ENCODE peak calls at places on chromosome 7, in five cellular contexts. T is mesothelial cell of epicardium, R is astrocyte of the spinal cord, V is AG04450, C is lung. Z is an unnamed sample.

GRCh38 chr7:98949336-98950044 is 71.2 kb downstream of the TRRAP start:
- DNase-seq in T (no peak), R (no peak), V (no peak), C (no peak), Z (no peak)

GRCh38 chr7:29284586-29285450 is 90.2 kb downstream of the CHN2 start:
- DNase-seq in T (no peak), R (no peak), V (no peak), C (no peak), Z (no peak)

GRCh38 chr7:34165466-34165865 is 260.1 kb downstream of the BMPER start:
- DNase-seq in T (no peak), R (no peak), V (no peak), C (no peak), Z (no peak)

GRCh38 chr7:66696774-66697191 is 43.8 kb upstream of the RABGEF1 start:
- DNase-seq in T (no peak), R (no peak), V (no peak), C (no peak), Z (no peak)

GRCh38 chr7:28347964-28348363 is 64.4 kb upstream of the CREB5 start:
- DNase-seq in T (no peak), R (no peak), V (peak), C (no peak), Z (no peak)

GRCh38 chr7:1288390-1288995 is 55.8 kb downstream of the UNCX start:
- DNase-seq in T (no peak), R (no peak), V (no peak), C (no peak), Z (no peak)

GRCh38 chr7:82054544-82054943 is 284.7 kb upstream of the HGF start:
- DNase-seq in T (no peak), R (no peak), V (no peak), C (no peak), Z (no peak)

GRCh38 chr7:98557538-98558031 is 59.5 kb upstream of the NPTX2 start:
- DNase-seq in T (no peak), R (no peak), V (no peak), C (no peak), Z (no peak)

GRCh38 chr7:92758796-92759431 is 77.5 kb downstream of the CDK6 start:
- DNase-seq in T (no peak), R (peak), V (no peak), C (no peak), Z (no peak)

GRCh38 chr7:48074231-48074654 is 14.8 kb upstream of the UPP1 start:
- DNase-seq in T (no peak), R (no peak), V (no peak), C (no peak), Z (no peak)

GRCh38 chr7:107029061-107029763 is 15.3 kb upstream of the PRKAR2B start:
- DNase-seq in T (no peak), R (no peak), V (no peak), C (no peak), Z (no peak)

GRCh38 chr7:155741805-155742204 is 70.5 kb downstream of the SHH start:
- DNase-seq in T (no peak), R (no peak), V (no peak), C (no peak), Z (peak)

GRCh38 chr7:87359366-87359765 is 13.9 kb downstream of the CROT start:
- DNase-seq in T (no peak), R (peak), V (no peak), C (no peak), Z (no peak)

GRCh38 chr7:75928600-75928939 is 13.6 kb downstream of the POR start:
- DNase-seq in T (no peak), R (no peak), V (no peak), C (no peak), Z (peak)

GRCh38 chr7:45211066-45211465 is 53.5 kb downstream of the RAMP3 start:
- DNase-seq in T (no peak), R (no peak), V (no peak), C (no peak), Z (no peak)

GRCh38 chr7:27254625-27255024 is 12.0 kb downstream of the EVX1 start:
- DNase-seq in T (no peak), R (no peak), V (no peak), C (no peak), Z (no peak)

GRCh38 chr7:1421020-1421790 is 38.1 kb downstream of the MICALL2 start:
- DNase-seq in T (no peak), R (no peak), V (no peak), C (no peak), Z (no peak)

GRCh38 chr7:68187549-68187948 is 1190.9 kb downstream of the TYW1 start:
- DNase-seq in T (no peak), R (no peak), V (no peak), C (no peak), Z (no peak)

GRCh38 chr7:129556607-129557120 is 54.3 kb downstream of the SMKR1 start:
- DNase-seq in T (no peak), R (no peak), V (no peak), C (no peak), Z (no peak)

GRCh38 chr7:124781907-124782306 is 16.3 kb upstream of the GPR37 start:
- DNase-seq in T (no peak), R (no peak), V (no peak), C (no peak), Z (no peak)

GRCh38 chr7:70533614-70534013 is 598.3 kb upstream of the GALNT17 start:
- DNase-seq in T (no peak), R (no peak), V (no peak), C (no peak), Z (no peak)

GRCh38 chr7:135389971-135390370 is 119.9 kb downstream of the CNOT4 start:
- DNase-seq in T (no peak), R (no peak), V (no peak), C (no peak), Z (no peak)

GRCh38 chr7:39827571-39827970 is 122.5 kb upstream of the CDK13 start:
- DNase-seq in T (no peak), R (no peak), V (no peak), C (no peak), Z (no peak)

GRCh38 chr7:34672430-34672829 is 14.4 kb downstream of the NPSR1 start:
- DNase-seq in T (no peak), R (peak), V (no peak), C (no peak), Z (no peak)

GRCh38 chr7:80386686-80387085 is 125.2 kb downstream of the GNAT3 start:
- DNase-seq in T (no peak), R (peak), V (no peak), C (no peak), Z (no peak)

GRCh38 chr7:156094350-156095146 is 282.3 kb upstream of the SHH start:
- DNase-seq in T (no peak), R (no peak), V (no peak), C (no peak), Z (no peak)

GRCh38 chr7:95404316-95404715 is 8.1 kb upstream of the PON3 start:
- DNase-seq in T (no peak), R (peak), V (no peak), C (no peak), Z (no peak)

GRCh38 chr7:17646181-17646956 is 293.9 kb downstream of the SNX13 start:
- DNase-seq in T (no peak), R (peak), V (no peak), C (no peak), Z (no peak)

GRCh38 chr7:144118341-144118740 is 4.6 kb upstream of the OR2A14 start:
- DNase-seq in T (no peak), R (no peak), V (no peak), C (no peak), Z (no peak)

GRCh38 chr7:98217623-98218582 is 6.7 kb downstream of the BHLHA15 start:
- DNase-seq in T (no peak), R (no peak), V (no peak), C (no peak), Z (no peak)

GRCh38 chr7:105675873-105676484 is 94.7 kb upstream of the EFCAB10 start:
- DNase-seq in T (no peak), R (no peak), V (no peak), C (no peak), Z (no peak)

GRCh38 chr7:93757421-93757820 is 133.1 kb downstream of the TFPI2 start:
- DNase-seq in T (no peak), R (peak), V (no peak), C (no peak), Z (no peak)

GRCh38 chr7:38321515-38321944 is 48.1 kb upstream of the TARP start:
- DNase-seq in T (no peak), R (peak), V (peak), C (no peak), Z (peak)

GRCh38 chr7:85630904-85631582 is 444.2 kb upstream of the SEMA3D start:
- DNase-seq in T (no peak), R (peak), V (no peak), C (no peak), Z (no peak)

GRCh38 chr7:1812693-1813393 is 142.8 kb downstream of the ELFN1 start:
- DNase-seq in T (peak), R (no peak), V (no peak), C (no peak), Z (peak)

GRCh38 chr7:44244282-44244681 is 43.5 kb downstream of the YKT6 start:
- DNase-seq in T (no peak), R (no peak), V (no peak), C (no peak), Z (peak)

GRCh38 chr7:141674702-141675101 is 27.3 kb downstream of the DENND11 start:
- DNase-seq in T (no peak), R (peak), V (no peak), C (no peak), Z (no peak)

GRCh38 chr7:150357771-150358427 is 10.7 kb upstream of the REPIN1 start:
- DNase-seq in T (no peak), R (no peak), V (no peak), C (no peak), Z (no peak)

GRCh38 chr7:22269963-22270362 is 87.0 kb downstream of the RAPGEF5 start:
- DNase-seq in T (no peak), R (no peak), V (no peak), C (no peak), Z (no peak)
- TF ChIP-seq CTCF in T (no peak), R (no peak), V (no peak), C (no peak), Z (no peak)

GRCh38 chr7:32039000-32039756 is 31.0 kb downstream of the PDE1C start:
- DNase-seq in T (no peak), R (no peak), V (no peak), C (no peak), Z (no peak)
- TF ChIP-seq CTCF in T (no peak), R (peak), V (no peak), C (no peak), Z (no peak)

GRCh38 chr7:11613292-11613930 is 218.6 kb downstream of the THSD7A start:
- DNase-seq in T (no peak), R (no peak), V (no peak), C (no peak), Z (peak)
- TF ChIP-seq CTCF in T (no peak), R (no peak), V (no peak), C (no peak), Z (no peak)

GRCh38 chr7:157684157-157684595 is 347.4 kb downstream of the DNAJB6 start:
- DNase-seq in T (no peak), R (no peak), V (no peak), C (no peak), Z (no peak)

GRCh38 chr7:157684596-157685429 is 348.0 kb downstream of the DNAJB6 start:
- DNase-seq in T (no peak), R (no peak), V (no peak), C (no peak), Z (no peak)

GRCh38 chr7:157683251-157684156 is 346.7 kb downstream of the DNAJB6 start:
- DNase-seq in T (no peak), R (no peak), V (no peak), C (no peak), Z (no peak)

GRCh38 chr7:157682946-157683239 is 346.1 kb downstream of the DNAJB6 start:
- DNase-seq in T (no peak), R (no peak), V (no peak), C (no peak), Z (no peak)

GRCh38 chr7:157682064-157682945 is 345.5 kb downstream of the DNAJB6 start:
- DNase-seq in T (no peak), R (no peak), V (no peak), C (no peak), Z (no peak)
- TF ChIP-seq CTCF in T (no peak), R (no peak), V (no peak), C (no peak), Z (no peak)

GRCh38 chr7:116582164-116582732 is 57.4 kb downstream of the CAV1 start:
- DNase-seq in T (no peak), R (peak), V (no peak), C (no peak), Z (no peak)
- TF ChIP-seq CTCF in T (no peak), R (peak), V (peak), C (no peak), Z (no peak)

DNA sequence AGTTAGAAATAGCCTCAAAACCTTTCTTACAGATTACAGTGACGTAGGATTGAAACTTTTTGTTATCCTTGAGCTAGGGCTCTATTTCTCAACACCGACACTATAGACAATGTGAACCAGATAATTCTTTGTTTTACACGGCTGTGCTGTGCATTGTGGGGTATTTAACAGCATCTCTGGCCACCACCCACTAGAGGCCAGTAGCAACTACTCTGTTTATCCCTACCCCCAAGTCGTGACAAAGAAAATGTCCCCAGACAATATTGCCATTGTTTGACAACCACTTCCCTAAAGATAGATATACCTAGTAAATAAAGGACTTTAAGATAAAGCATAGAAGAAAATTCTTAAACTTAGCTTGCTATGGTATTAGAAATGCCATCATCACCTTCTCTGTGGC is 359.6 kb downstream of the ARL4A start:
- DNase-seq in T (no peak), R (no peak), V (no peak), C (no peak), Z (no peak)
- TF ChIP-seq CTCF in T (no peak), R (peak), V (no peak), C (no peak), Z (no peak)

GRCh38 chr7:101217388-101218235 is at the start of the genes PLOD3 and ZNHIT1:
- DNase-seq in T (peak), R (peak), V (peak), C (peak), Z (peak)
- TF ChIP-seq CTCF in T (no peak), R (no peak), V (peak), C (no peak), Z (no peak)